ENCODE peak calls at places on chromosome 14, in seven cellular contexts. H, C, P, G, K, Z and D are unnamed samples.

GRCh38 chr14:63249112-63249511 is 44.9 kb downstream of the RHOJ start:
- DNase-seq in Z (peak), H (no peak), C (peak), K (no peak), G (no peak), P (no peak), D (no peak)

GRCh38 chr14:26187996-26188605 is 409.7 kb downstream of the NOVA1 start:
- DNase-seq in H (no peak), C (no peak), G (no peak), K (no peak), Z (no peak), P (no peak), D (no peak)

GRCh38 chr14:50542941-50543418 is 10.6 kb upstream of the MAP4K5 start:
- DNase-seq in K (peak), G (peak), P (peak), C (peak), H (peak), Z (peak), D (no peak)

GRCh38 chr14:71931492-71932228 is 569 bp upstream of the RGS6 start:
- DNase-seq in C (no peak), H (no peak), Z (peak), K (no peak), P (no peak), G (no peak), D (no peak)

GRCh38 chr14:103556976-103557758 is 5.3 kb downstream of the BAG5 start:
- DNase-seq in Z (no peak), P (no peak), G (no peak), C (no peak), K (no peak), H (no peak), D (no peak)

GRCh38 chr14:38001501-38001900 is 206.2 kb upstream of the SSTR1 start:
- DNase-seq in H (no peak), C (no peak), K (no peak), Z (no peak), P (no peak), G (no peak), D (no peak)

GRCh38 chr14:65496178-65496993 is 83.9 kb downstream of the FUT8 start:
- DNase-seq in P (no peak), C (peak), Z (peak), K (peak), H (no peak), G (peak), D (no peak)

GRCh38 chr14:90788031-90788430 is 28.2 kb downstream of the TTC7B start:
- DNase-seq in Z (no peak), K (no peak), H (no peak), P (no peak), C (no peak), G (no peak), D (no peak)

GRCh38 chr14:68549057-68549421 is 243.8 kb downstream of the ZFP36L1 start:
- DNase-seq in K (peak), G (peak), P (peak), C (peak), H (no peak), Z (peak), D (peak)

GRCh38 chr14:55180434-55180833 is 11.0 kb downstream of the DLGAP5 start:
- DNase-seq in G (no peak), Z (no peak), C (peak), H (peak), P (no peak), K (peak), D (no peak)

GRCh38 chr14:66918527-66918926 is 270.7 kb upstream of the GARIN2 start:
- DNase-seq in H (no peak), C (no peak), Z (no peak), G (no peak), K (no peak), P (no peak), D (no peak)

GRCh38 chr14:94771191-94771905 is 1.4 kb upstream of the GSC start:
- DNase-seq in K (no peak), G (no peak), C (no peak), H (no peak), Z (no peak), P (peak), D (no peak)

GRCh38 chr14:94770251-94770749 is 387 bp upstream of the GSC start:
- DNase-seq in C (no peak), G (no peak), P (peak), H (no peak), Z (no peak), K (no peak), D (no peak)

GRCh38 chr14:94771906-94772468 is 2.1 kb upstream of the GSC start:
- DNase-seq in G (no peak), C (no peak), Z (no peak), K (no peak), P (peak), H (no peak), D (no peak)

GRCh38 chr14:94769413-94770250 is at the start of gene GSC:
- DNase-seq in H (peak), G (peak), P (peak), K (peak), C (peak), Z (peak), D (no peak)

DNA sequence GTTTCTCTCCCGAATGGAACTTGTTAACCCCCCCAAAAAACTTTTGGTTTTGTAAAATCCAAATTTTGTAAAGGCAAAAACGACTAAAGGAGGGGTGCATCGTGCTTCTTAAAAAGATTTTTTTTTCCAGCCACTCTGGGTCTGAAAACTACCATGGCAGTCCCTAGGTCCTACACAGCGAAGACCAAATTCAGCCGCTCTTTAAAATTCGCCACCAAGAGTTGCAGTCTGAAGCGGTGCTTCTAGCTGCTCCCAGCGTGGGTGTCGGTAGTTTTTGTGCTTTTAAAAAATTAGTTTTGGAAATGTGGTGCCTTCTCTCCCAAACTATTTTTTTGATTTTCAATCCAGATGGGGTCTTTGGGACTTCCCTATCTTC is 890 bp upstream of the GSC start:
- DNase-seq in K (no peak), P (peak), G (no peak), C (no peak), Z (no peak), H (no peak), D (no peak)
- H3K4me2 ChIP-seq in K (no peak), P (peak), G (no peak), C (no peak), Z (no peak), H (no peak), D (no peak)

GRCh38 chr14:58919262-58919661 is 269.2 kb upstream of the DAAM1 start:
- DNase-seq in C (peak), Z (peak), H (no peak), P (no peak), K (no peak), G (peak), D (no peak)
- H2AFZ ChIP-seq in C (no peak), Z (no peak), H (no peak), P (no peak), K (no peak), G (no peak), D (no peak)

DNA sequence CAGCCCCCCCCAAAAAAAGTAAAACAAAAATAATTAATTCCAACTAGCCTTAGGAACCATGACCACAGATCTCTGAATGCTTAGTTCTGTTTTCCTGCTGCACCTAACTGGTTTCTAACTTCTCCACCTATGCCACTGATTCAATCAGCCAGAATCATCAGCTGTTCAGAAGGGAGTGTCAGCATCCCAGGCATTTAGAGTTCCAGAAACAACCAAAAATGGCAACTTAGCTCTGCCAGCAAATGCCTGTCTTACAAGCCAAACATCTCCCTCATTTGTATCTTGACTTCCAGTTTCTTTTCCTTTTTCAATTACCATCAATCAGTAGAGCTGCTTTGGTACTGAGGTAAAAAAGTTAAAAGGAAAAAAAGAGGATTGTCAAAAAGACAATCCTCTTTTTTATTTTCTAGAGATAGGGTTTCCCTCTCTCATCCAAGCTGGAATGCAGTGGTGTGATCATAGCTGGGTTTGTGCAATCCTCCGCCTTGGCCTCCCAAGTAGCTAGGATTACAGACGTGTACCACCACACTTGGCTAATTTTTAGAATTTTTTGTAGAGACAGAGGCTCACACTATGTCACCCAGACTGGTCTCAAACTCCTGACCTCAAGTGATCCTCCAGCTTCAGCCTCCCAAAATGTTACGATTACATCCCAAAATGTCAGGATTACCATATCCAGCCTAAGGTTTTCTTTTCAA is 45.2 kb upstream of the ISM2 start:
- DNase-seq in C (peak), K (no peak), G (peak), H (no peak), P (no peak), Z (no peak), D (no peak)
- H3K4me2 ChIP-seq in C (no peak), K (no peak), G (no peak), H (no peak), P (no peak), Z (no peak), D (no peak)

DNA sequence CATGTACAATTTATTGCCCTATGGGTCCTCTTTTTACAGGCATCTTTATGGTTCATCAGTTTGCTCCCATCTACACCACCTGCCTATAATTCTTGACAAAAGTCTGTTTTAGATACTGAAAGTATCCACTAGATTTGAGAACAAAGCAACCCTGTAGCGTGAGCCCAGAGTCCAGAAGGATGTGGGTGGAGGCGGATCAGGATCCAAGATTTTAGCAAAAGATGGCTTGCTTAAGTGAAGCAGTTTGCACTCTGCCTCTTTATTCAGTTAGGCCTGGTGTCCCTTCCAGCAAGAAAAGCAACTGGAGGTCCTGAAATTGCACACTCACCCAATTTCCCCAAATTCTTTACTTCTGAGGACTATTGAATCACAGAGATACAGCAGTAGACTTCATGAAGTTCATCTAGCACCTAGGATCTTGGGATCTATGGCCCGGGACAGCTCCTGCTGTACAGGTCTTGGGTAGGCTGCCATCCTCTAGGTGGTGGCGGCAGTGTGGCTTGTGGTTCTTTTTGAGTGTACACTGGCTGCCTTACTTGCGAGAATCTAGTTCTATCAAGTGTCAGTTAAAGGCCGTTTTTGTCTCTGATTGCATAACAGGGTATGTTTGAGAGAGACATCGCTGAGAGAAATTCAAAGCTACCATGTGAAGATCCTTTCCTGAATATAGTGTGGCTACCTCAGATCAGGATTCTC is 873.2 kb downstream of the NRXN3 start:
- DNase-seq in Z (no peak), K (no peak), P (no peak), G (no peak), C (no peak), H (no peak), D (no peak)
- H2AFZ ChIP-seq in Z (no peak), K (no peak), P (no peak), G (no peak), C (no peak), H (no peak), D (no peak)

DNA sequence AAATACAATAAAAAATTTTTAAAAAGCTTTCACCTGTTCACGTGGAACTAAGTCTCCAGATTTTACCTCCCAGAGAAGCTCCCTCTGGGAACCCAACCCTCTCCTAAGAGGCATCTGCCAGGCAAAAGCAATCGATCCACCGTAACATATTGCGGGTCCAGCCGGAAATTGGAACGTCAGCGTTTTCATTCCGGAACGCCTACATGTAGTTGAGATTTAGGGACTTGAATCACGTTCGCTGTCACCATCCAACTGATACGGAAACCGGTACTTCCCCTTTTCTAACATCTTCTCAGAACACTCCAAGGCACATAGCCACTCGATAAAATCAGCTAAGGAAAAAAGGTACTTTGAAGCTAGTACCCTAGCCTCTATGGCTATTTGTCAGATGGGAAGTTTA is 70.3 kb downstream of the COX16 start:
- DNase-seq in C (no peak), P (no peak), K (no peak), Z (no peak), H (no peak), G (no peak), D (no peak)
- H3K4me2 ChIP-seq in C (no peak), P (no peak), K (no peak), Z (no peak), H (no peak), G (no peak), D (no peak)

GRCh38 chr14:75249958-75250336 is 28.7 kb upstream of the FOS start:
- DNase-seq in K (no peak), H (peak), P (no peak), C (no peak), G (no peak), Z (no peak), D (no peak)
- H2AFZ ChIP-seq in K (peak), H (no peak), P (peak), C (no peak), G (no peak), Z (no peak), D (no peak)